ENCODE peak calls at places on chromosomes 5 and 9, in five cellular contexts. T is body of pancreas, N is neural progenitor cell, Q is A549, K is esophagus muscularis mucosa. I is an unnamed sample. For H3K9me3, the result is how much of the 10 kb centered on the place peaks cover.

GRCh38 chr5:1685076-1685475 is 114.6 kb downstream of the MRPL36 start:
- DNase-seq in T (no peak), N (no peak), Q (no peak), K (peak), I (no peak)

GRCh38 chr5:151093476-151093889 is 12.6 kb upstream of the TNIP1 start:
- DNase-seq in T (no peak), N (no peak), Q (peak), K (no peak), I (no peak)

GRCh38 chr9:68914751-68915150 is 99.2 kb downstream of the PRKACG start:
- DNase-seq in T (no peak), N (no peak), Q (no peak), K (no peak), I (no peak)

GRCh38 chr9:119768266-119768665 is 399.0 kb upstream of the BRINP1 start:
- DNase-seq in T (no peak), N (no peak), Q (no peak), K (no peak), I (no peak)

GRCh38 chr9:107174441-107174840 is 108.6 kb upstream of the RAD23B start:
- DNase-seq in T (no peak), N (no peak), Q (no peak), K (no peak), I (no peak)

GRCh38 chr5:62271370-62271769 is 34.6 kb upstream of the KIF2A start:
- DNase-seq in T (no peak), N (no peak), Q (no peak), K (no peak), I (no peak)

GRCh38 chr5:121503111-121503840 is 348.4 kb upstream of the FTMT start:
- DNase-seq in T (peak), N (peak), Q (peak), K (no peak), I (no peak)

GRCh38 chr9:110591526-110591925 is 12.0 kb upstream of the SVEP1 start:
- DNase-seq in T (no peak), N (no peak), Q (no peak), K (no peak), I (no peak)

GRCh38 chr9:138045541-138046490 is 168.2 kb downstream of the CACNA1B start:
- DNase-seq in T (peak), N (no peak), Q (no peak), K (no peak), I (no peak)

GRCh38 chr5:1334831-1335539 is 9.9 kb downstream of the CLPTM1L start:
- DNase-seq in T (no peak), N (no peak), Q (no peak), K (no peak), I (no peak)

GRCh38 chr5:131854134-131854533 is 57.3 kb upstream of the FNIP1 start:
- DNase-seq in T (no peak), N (no peak), Q (no peak), K (no peak), I (no peak)

GRCh38 chr9:79572891-79573696 is 1.3 kb downstream of the TLE4 start:
- DNase-seq in T (peak), N (peak), Q (peak), K (no peak), I (peak)

GRCh38 chr9:130332384-130332926 is 66.9 kb downstream of the HMCN2 start:
- DNase-seq in T (no peak), N (no peak), Q (no peak), K (no peak), I (no peak)

DNA sequence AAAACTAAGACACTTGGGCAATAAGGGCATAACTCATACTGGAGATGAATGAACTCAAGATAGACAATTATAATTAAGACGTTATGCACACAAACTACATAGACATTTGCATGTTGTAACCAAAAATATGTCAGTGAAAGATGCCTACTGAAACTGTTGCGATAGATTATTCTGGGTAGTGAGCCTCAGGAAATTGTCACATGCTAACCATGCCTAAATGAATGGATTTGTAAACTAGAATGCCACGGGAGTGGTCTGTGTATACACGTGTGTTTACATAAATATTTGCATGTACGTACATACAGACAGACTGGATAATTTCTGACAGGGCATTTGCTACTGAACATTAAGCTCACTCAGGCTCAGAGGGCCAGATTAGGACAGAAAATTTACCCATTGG is 1.2 kb downstream of the NIPSNAP3B start:
- DNase-seq in T (no peak), N (no peak), Q (no peak), K (no peak), I (no peak)
- H3K4me3 ChIP-seq in T (no peak), N (no peak), Q (no peak), K (no peak), I (no peak)

GRCh38 chr5:32143991-32144636 is 30.0 kb downstream of the GOLPH3 start:
- DNase-seq in T (no peak), N (no peak), Q (no peak), K (no peak), I (no peak)

GRCh38 chr5:32147959-32148358 is 26.2 kb downstream of the GOLPH3 start:
- DNase-seq in T (no peak), N (no peak), Q (no peak), K (no peak), I (no peak)

GRCh38 chr5:32145378-32145777 is 28.7 kb downstream of the GOLPH3 start:
- DNase-seq in T (no peak), N (no peak), Q (no peak), K (no peak), I (no peak)

GRCh38 chr5:32147236-32147635 is 26.9 kb downstream of the GOLPH3 start:
- DNase-seq in T (no peak), N (no peak), Q (no peak), K (no peak), I (no peak)

GRCh38 chr5:32144637-32145207 is 29.4 kb downstream of the GOLPH3 start:
- DNase-seq in T (peak), N (no peak), Q (no peak), K (no peak), I (no peak)
- H3K9me3 ChIP-seq in T (under half), N (under half), Q (under half), K (under half), I (under half)

GRCh38 chr5:171397599-171397998 is 9.9 kb downstream of the NPM1 start:
- DNase-seq in T (no peak), N (no peak), Q (no peak), K (no peak), I (no peak)

GRCh38 chr5:171392585-171393159 is 5.0 kb downstream of the NPM1 start:
- DNase-seq in T (no peak), N (no peak), Q (no peak), K (no peak), I (no peak)

GRCh38 chr5:171397190-171397589 is 9.5 kb downstream of the NPM1 start:
- DNase-seq in T (no peak), N (no peak), Q (no peak), K (no peak), I (no peak)

GRCh38 chr5:171391996-171392577 is 4.4 kb downstream of the NPM1 start:
- DNase-seq in T (no peak), N (no peak), Q (no peak), K (no peak), I (no peak)

GRCh38 chr5:171395042-171395441 is 7.4 kb downstream of the NPM1 start:
- DNase-seq in T (no peak), N (no peak), Q (no peak), K (no peak), I (no peak)
- H3K4me3 ChIP-seq in T (no peak), N (no peak), Q (no peak), K (no peak), I (no peak)

DNA sequence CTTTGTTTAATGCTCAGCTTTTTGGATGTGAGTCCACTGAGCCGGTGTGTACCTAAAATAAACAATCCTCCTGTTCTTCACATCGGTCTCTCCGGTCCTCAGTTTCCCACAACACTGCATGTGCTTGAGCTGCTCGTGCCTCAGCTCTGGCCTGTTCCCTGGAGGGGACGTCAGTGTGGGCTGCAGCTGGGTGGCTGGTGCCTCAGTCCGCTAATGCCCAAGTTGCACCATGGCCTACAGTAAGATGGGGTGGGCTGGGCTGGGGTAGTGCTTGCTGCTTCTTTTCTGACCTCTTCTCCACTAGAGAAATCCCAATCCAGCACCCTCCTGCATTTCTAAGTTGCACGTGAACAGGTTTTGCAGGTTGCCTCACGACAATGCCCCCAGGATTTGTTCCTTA is 595 bp upstream of the BTNL9 start:
- DNase-seq in T (no peak), N (no peak), Q (no peak), K (peak), I (no peak)
- H3K9me3 ChIP-seq in T (under half), N (under half), Q (under half), K (under half), I (under half)

DNA sequence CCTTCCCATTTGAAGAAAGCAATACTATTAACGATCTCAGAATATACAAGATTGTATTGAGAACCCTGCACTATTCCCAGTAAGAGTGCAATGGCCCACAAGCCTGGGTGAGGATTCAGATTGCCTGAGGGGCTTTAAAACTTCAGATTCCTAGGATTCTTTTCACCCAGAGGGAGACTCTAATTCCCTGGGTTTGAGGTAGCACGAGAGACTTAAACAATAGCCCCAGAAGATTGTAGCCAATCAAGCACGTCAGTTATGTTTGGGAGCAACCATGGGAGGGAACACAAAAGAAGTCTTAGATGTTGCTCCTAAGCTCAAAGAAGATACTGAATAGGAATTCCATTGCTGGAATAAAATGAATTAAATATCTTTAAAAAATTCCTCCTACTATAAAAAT is 17.9 kb downstream of the MRPS27 start:
- DNase-seq in T (no peak), N (peak), Q (no peak), K (no peak), I (no peak)
- H3K4me3 ChIP-seq in T (no peak), N (peak), Q (no peak), K (no peak), I (no peak)

GRCh38 chr9:122723690-122724089 is at the start of gene OR1L4:
- DNase-seq in T (no peak), N (no peak), Q (no peak), K (no peak), I (no peak)
- H3K9me3 ChIP-seq in T (under half), N (under half), Q (under half), K (half or more), I (half or more)

GRCh38 chr5:86795659-86796058 is 177.9 kb downstream of the COX7C start:
- DNase-seq in T (no peak), N (no peak), Q (no peak), K (no peak), I (no peak)

GRCh38 chr5:86797677-86798076 is 179.9 kb downstream of the COX7C start:
- DNase-seq in T (no peak), N (peak), Q (no peak), K (no peak), I (no peak)
- H3K4me3 ChIP-seq in T (no peak), N (no peak), Q (no peak), K (no peak), I (no peak)

GRCh38 chr5:180253036-180253824 is 38.7 kb downstream of the MAPK9 start:
- DNase-seq in T (no peak), N (no peak), Q (peak), K (no peak), I (no peak)
- H3K9me3 ChIP-seq in T (under half), N (half or more), Q (half or more), K (half or more), I (half or more)

GRCh38 chr9:95058795-95059386 is 258.6 kb downstream of the FANCC start:
- DNase-seq in T (no peak), N (no peak), Q (no peak), K (no peak), I (no peak)

GRCh38 chr9:95055851-95056551 is 261.5 kb downstream of the FANCC start:
- DNase-seq in T (no peak), N (no peak), Q (no peak), K (no peak), I (peak)

GRCh38 chr9:95060246-95060645 is 257.3 kb downstream of the FANCC start:
- DNase-seq in T (no peak), N (no peak), Q (no peak), K (peak), I (no peak)

GRCh38 chr9:95057121-95057520 is 260.4 kb downstream of the FANCC start:
- DNase-seq in T (no peak), N (no peak), Q (no peak), K (no peak), I (no peak)

GRCh38 chr9:95058121-95058785 is 259.3 kb downstream of the FANCC start:
- DNase-seq in T (no peak), N (no peak), Q (no peak), K (no peak), I (no peak)
- H3K4me3 ChIP-seq in T (no peak), N (no peak), Q (no peak), K (peak), I (no peak)

GRCh38 chr5:141488591-141489478 is at the start of gene PCDHGC5:
- DNase-seq in T (no peak), N (no peak), Q (no peak), K (no peak), I (no peak)

GRCh38 chr5:141486091-141486490 is 1.3 kb downstream of the PCDHGC4 start:
- DNase-seq in T (no peak), N (no peak), Q (no peak), K (no peak), I (no peak)

GRCh38 chr5:141485305-141486055 is 650 bp downstream of the PCDHGC4 start:
- DNase-seq in T (no peak), N (peak), Q (no peak), K (no peak), I (no peak)

GRCh38 chr5:141484499-141485304 is at the start of gene PCDHGC4:
- DNase-seq in T (no peak), N (peak), Q (no peak), K (no peak), I (peak)

DNA sequence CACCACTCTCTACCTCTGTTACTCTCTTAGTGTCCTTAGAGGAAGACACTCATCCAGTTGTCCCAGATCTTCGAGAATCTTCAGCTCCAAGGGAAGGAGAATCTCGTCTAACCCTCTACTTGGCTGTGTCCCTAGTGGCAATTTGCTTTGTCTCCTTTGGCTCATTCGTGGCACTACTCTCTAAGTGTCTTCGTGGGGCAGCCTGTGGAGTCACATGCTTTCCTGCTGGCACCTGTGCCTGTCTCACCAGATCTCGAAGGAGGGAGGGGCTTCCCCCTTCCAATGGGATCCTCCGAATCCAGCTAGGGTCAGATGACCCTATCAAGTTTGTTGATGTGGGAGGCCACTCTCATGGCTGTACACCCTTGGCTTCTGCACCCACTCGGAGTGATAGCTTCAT is 1.8 kb upstream of the PCDHGC5 start:
- DNase-seq in T (no peak), N (no peak), Q (no peak), K (no peak), I (no peak)
- H3K9me3 ChIP-seq in T (under half), N (under half), Q (under half), K (under half), I (under half)

I was measured in mucosa of descending colon.